ENCODE peak calls at places on chromosomes 1 and 21, in ten cellular contexts. C is BJ, J is neural crest cell, D is right atrium auricular region, A is glutamatergic neuron, V is Calu3, Q is endodermal cell, L is H9, U is coronary artery, O is bronchial epithelial cell. B is an unnamed sample.

GRCh38 chr1:66623812-66624211 is 89.9 kb downstream of the SGIP1 start:
- DNase-seq in Q (no peak), L (no peak), O (no peak), C (peak), U (no peak), J (no peak), D (no peak), A (no peak), V (no peak), B (no peak)

GRCh38 chr1:238789916-238790667 is 596.3 kb upstream of the CHRM3 start:
- DNase-seq in L (peak), O (no peak), Q (peak), U (no peak), C (no peak), V (no peak), J (no peak), D (no peak), A (no peak), B (no peak)

GRCh38 chr1:201713093-201713810 is 115.7 kb upstream of the IPO9 start:
- DNase-seq in V (peak), Q (peak), D (peak), A (peak), L (no peak), J (no peak), O (peak), C (peak), U (peak), B (peak)

GRCh38 chr1:36775716-36776115 is 258.6 kb downstream of the GRIK3 start:
- DNase-seq in U (no peak), O (no peak), J (no peak), C (no peak), Q (no peak), A (no peak), L (no peak), V (no peak), D (no peak), B (no peak)

GRCh38 chr1:32438136-32438535 is 26.7 kb upstream of the ZBTB8B start:
- DNase-seq in D (no peak), V (no peak), C (no peak), A (no peak), Q (peak), U (no peak), L (peak), J (no peak), O (no peak), B (no peak)

GRCh38 chr1:235648954-235649721 is 446 bp downstream of the GNG4 start:
- DNase-seq in D (peak), U (no peak), A (peak), C (no peak), J (peak), V (peak), L (peak), O (peak), Q (peak), B (peak)

GRCh38 chr21:40797881-40798280 is 49.1 kb downstream of the DSCAM start:
- DNase-seq in L (no peak), C (peak), O (peak), Q (no peak), D (no peak), A (no peak), J (no peak), V (no peak), U (no peak), B (no peak)

GRCh38 chr1:192807221-192807967 is 1.4 kb upstream of the RGS2 start:
- DNase-seq in C (no peak), J (no peak), A (no peak), D (no peak), V (no peak), L (no peak), O (peak), U (no peak), Q (no peak), B (no peak)

GRCh38 chr21:33308586-33309490 is 15.9 kb upstream of the IFNAR1 start:
- DNase-seq in V (no peak), Q (no peak), D (peak), A (no peak), U (no peak), C (no peak), O (no peak), L (no peak), J (no peak), B (no peak)

DNA sequence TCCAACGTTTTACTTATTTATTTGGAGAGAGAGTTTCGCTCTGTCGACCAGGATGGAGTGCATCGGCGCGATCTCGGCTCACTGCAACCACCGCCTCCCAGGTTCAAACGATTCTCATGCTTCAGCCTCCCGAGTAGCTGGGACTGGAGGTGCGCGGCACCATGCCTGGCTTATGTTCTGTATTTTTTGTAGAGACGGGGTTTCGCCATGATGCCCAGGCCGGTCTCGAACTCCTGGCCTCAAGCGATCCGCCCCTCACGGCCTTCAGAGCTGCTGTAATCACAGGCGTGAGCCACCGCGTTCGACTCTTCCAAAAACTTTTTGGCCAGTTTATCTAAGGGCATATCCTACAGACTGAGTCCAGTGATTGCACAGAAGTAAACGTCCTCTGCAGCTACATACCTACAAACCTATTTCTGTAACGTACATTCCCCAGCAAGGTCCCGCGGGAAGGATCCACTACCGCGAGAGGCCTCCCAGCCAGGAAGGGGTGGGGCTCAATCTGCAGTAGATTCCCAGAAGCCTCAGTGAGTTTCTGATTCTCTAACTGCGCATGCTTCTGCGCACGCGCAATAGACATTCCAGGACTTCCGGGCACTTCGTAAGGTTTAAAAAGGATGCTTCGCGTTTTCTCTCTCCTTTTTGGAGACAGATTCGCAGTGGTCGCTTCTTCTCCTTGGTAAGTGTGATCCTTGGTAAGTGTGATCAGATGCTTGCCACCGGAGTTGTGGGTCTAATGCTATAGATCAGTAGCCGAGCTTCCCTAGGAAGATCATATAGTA is at the start of gene RCC1:
- DNase-seq in C (peak), A (peak), U (peak), Q (peak), V (peak), J (peak), O (peak), L (peak), D (peak), B (peak)
- TF ChIP-seq CTCF in C (no peak), A (no peak), U (no peak), Q (no peak), V (no peak), J (no peak), O (no peak), L (no peak), D (no peak), B (no peak)

DNA sequence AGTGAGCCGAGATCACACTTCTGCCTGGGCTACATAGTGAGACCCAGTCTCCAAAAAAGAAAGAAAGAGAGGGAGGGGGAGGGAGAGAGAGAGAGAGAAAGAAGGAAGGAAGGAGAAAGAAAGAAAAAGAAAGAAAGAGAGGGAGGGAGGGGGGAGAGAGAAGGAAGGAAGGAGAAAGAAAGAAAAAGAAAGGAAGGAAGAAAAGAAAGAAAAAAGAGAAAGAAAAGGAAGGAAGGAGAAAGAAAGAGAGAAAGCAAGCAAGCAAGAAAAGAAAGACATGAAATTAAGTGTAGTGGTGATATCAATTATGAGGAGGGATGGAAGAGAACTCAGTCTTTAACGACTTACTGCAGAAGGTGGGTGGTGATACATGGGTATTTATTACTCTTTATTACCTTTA is 38.5 kb downstream of the CA6 start:
- DNase-seq in A (no peak), J (no peak), Q (no peak), O (no peak), L (no peak), V (no peak), U (no peak), D (no peak), C (no peak), B (no peak)
- TF ChIP-seq CTCF in A (no peak), J (no peak), Q (no peak), O (no peak), L (no peak), V (no peak), U (no peak), D (no peak), C (no peak), B (no peak)

GRCh38 chr1:116934586-116935207 is 25.0 kb downstream of the PTGFRN start:
- DNase-seq in A (no peak), D (no peak), L (no peak), J (no peak), Q (peak), C (no peak), O (no peak), V (no peak), U (no peak), B (no peak)
- TF ChIP-seq CTCF in A (peak), D (peak), L (peak), J (peak), Q (peak), C (peak), O (no peak), V (peak), U (no peak), B (peak)

GRCh38 chr1:226568975-226569741 is 20.6 kb downstream of the STUM start:
- DNase-seq in J (no peak), U (no peak), C (no peak), O (no peak), L (no peak), Q (no peak), A (no peak), V (no peak), D (no peak), B (no peak)

GRCh38 chr1:226571901-226572300 is 23.3 kb downstream of the STUM start:
- DNase-seq in O (no peak), L (no peak), C (no peak), Q (no peak), A (no peak), V (no peak), J (no peak), D (no peak), U (no peak), B (no peak)

GRCh38 chr1:226572325-226572726 is 23.8 kb downstream of the STUM start:
- DNase-seq in A (no peak), U (no peak), O (no peak), L (no peak), D (no peak), J (no peak), Q (no peak), V (no peak), C (no peak), B (no peak)

GRCh38 chr1:226568077-226568831 is 19.7 kb downstream of the STUM start:
- DNase-seq in L (peak), V (peak), D (no peak), O (no peak), C (peak), U (no peak), A (peak), Q (peak), J (no peak), B (no peak)

DNA sequence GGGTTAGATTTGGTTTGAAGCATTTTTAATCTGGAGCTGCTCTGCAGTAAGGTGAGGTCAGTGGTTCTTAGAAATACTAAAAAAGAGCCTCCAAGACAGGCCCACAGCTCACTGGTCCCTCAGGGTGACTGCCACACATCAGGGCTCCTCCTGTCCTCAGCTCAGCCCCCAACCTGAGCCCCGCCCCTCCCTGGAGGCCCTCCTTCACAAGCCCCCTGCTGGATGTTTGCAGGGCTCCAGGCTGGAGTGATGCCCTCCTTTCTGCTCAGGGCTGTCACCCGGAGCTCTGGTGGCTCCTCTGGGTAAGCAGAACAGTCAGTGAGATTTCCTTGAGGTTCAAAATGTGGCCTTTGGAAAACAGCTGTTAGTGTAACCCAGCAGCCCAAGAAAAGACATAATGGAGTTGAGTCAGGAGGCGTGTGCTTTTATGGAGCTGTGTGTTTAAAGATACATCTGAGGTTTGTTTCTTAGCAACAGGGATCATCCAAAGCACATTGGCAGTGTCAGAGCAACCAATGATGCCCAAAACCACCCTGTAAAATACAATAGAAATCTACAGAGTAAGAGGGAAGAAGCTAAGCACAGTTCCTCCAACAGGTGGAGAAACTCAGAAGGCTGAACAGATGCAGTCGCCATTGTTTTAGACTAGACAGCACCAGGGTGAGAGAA is 21.4 kb downstream of the STUM start:
- DNase-seq in Q (peak), V (peak), D (no peak), J (peak), O (no peak), C (no peak), L (peak), U (no peak), A (peak), B (no peak)
- TF ChIP-seq CTCF in Q (peak), V (no peak), D (no peak), J (peak), O (no peak), C (no peak), L (peak), U (no peak), A (peak), B (no peak)

DNA sequence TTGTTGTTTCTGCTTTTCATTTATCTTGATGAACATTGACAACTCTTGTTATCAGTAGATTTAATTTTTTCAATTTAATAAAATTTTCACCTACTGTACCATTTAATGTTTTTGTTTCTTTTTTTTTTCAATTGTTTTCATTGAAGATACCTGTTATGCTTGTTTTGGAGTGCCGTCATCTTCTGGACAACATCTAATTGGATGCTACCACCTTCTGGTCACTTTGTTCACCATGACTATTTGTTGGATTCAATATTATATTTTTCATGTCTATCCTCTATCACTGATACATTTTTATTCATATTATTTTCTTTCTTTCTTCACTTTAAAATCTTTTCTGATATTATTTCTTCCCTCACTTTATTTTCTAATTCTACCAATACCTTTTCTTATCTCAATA is 14.0 kb downstream of the KRTAP21-2 start:
- DNase-seq in V (no peak), J (no peak), L (no peak), Q (no peak), D (no peak), U (no peak), C (no peak), O (no peak), A (no peak), B (no peak)
- TF ChIP-seq CTCF in V (no peak), J (no peak), L (no peak), Q (no peak), D (peak), U (no peak), C (no peak), O (no peak), A (no peak), B (no peak)

DNA sequence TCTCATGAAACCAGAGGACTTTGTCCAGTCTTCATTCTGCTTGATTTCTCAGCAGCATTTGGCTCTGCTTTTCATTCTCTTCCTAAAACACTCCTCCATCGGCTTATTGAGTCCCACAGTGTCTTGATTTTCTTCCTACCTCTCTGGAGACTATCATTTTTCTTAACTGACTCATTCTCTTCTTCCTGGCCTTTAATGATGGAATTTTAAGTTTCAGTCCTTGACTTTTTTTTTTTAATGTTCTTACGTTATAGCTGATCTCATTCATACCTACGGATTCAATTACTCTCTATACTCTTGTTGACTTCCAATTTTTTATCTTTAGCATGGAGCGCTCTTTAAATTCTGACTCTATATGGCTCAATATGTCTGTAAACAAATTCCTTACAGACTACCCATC is 111.1 kb downstream of the NEK7 start:
- DNase-seq in Q (no peak), C (peak), O (no peak), L (no peak), J (no peak), A (no peak), U (no peak), D (no peak), V (no peak), B (no peak)
- TF ChIP-seq CTCF in Q (no peak), C (no peak), O (no peak), L (no peak), J (no peak), A (no peak), U (no peak), D (no peak), V (no peak), B (no peak)

GRCh38 chr1:221983444-221983843 is 241.6 kb upstream of the DUSP10 start:
- DNase-seq in U (no peak), L (no peak), O (peak), Q (peak), A (no peak), D (no peak), V (no peak), J (no peak), C (no peak), B (no peak)

GRCh38 chr1:221979461-221980032 is 237.7 kb upstream of the DUSP10 start:
- DNase-seq in O (peak), J (no peak), D (no peak), V (no peak), L (no peak), Q (no peak), U (no peak), C (no peak), A (no peak), B (no peak)
- TF ChIP-seq CTCF in O (peak), J (peak), D (peak), V (peak), L (peak), Q (peak), U (no peak), C (peak), A (peak), B (no peak)

GRCh38 chr1:78060857-78061563 is 15.2 kb downstream of the GIPC2 start:
- DNase-seq in Q (no peak), U (no peak), V (no peak), J (no peak), A (no peak), C (no peak), L (no peak), D (no peak), O (peak), B (no peak)
- TF ChIP-seq CTCF in Q (peak), U (no peak), V (no peak), J (peak), A (peak), C (no peak), L (peak), D (no peak), O (peak), B (no peak)

GRCh38 chr1:156961709-156962108 is 41.3 kb downstream of the LRRC71 start:
- DNase-seq in D (no peak), C (no peak), L (no peak), J (no peak), V (peak), Q (no peak), A (no peak), U (no peak), O (no peak), B (no peak)
- TF ChIP-seq CTCF in D (no peak), C (peak), L (peak), J (no peak), V (peak), Q (peak), A (no peak), U (no peak), O (no peak), B (no peak)

GRCh38 chr21:46110499-46111192 is 12.7 kb downstream of the COL6A2 start:
- DNase-seq in U (peak), L (peak), V (no peak), D (peak), C (no peak), Q (peak), A (peak), O (no peak), J (no peak), B (no peak)
- TF ChIP-seq CTCF in U (no peak), L (peak), V (no peak), D (peak), C (peak), Q (peak), A (no peak), O (no peak), J (no peak), B (peak)